ENCODE peak calls at places on chromosomes 2 and 18, in seven cellular contexts. H is astrocyte, R is Ammon's horn, K is HS-5, J is RPMI8226, L is HTR-8/SVneo, E is hypothalamus. X is an unnamed sample.

GRCh38 chr2:219252084-219252483 is 959 bp upstream of the TUBA4B start:
- DNase-seq in R (no peak), K (no peak), E (no peak), H (no peak), J (peak; percentile 8), L (no peak), X (peak; percentile 27)

GRCh38 chr2:180707867-180708205 is 272.6 kb upstream of the UBE2E3 start:
- DNase-seq in K (peak; percentile 88), E (no peak), J (no peak), H (peak; percentile 79), R (peak; percentile 9), L (peak; percentile 28), X (no peak)

GRCh38 chr2:188291617-188292445 is at the start of gene GULP1:
- DNase-seq in L (peak; percentile 54), J (peak; percentile 48), E (peak; percentile 52), R (peak; percentile 62), K (peak; percentile 52), H (peak; percentile 65), X (no peak)

GRCh38 chr2:223943561-223944008 is 1.6 kb downstream of the WDFY1 start:
- DNase-seq in R (peak; percentile 65), E (no peak), L (no peak), K (peak; percentile 88), H (peak; percentile 61), J (no peak), X (no peak)

GRCh38 chr2:55598056-55598795 is 19.2 kb downstream of the PPP4R3B start:
- DNase-seq in R (no peak), H (no peak), K (no peak), L (no peak), E (no peak), J (no peak), X (no peak)

GRCh38 chr2:96853321-96853720 is 4.5 kb downstream of the ANKRD39 start:
- DNase-seq in L (no peak), E (no peak), J (no peak), K (no peak), R (no peak), H (no peak), X (no peak)

GRCh38 chr2:78984386-78984785 is 41.1 kb upstream of the REG3G start:
- DNase-seq in J (no peak), R (no peak), K (peak; percentile 29), H (no peak), L (no peak), E (no peak), X (no peak)

GRCh38 chr18:33062834-33063364 is 290.1 kb upstream of the KLHL14 start:
- DNase-seq in L (no peak), H (no peak), R (no peak), K (no peak), E (no peak), J (no peak), X (no peak)

GRCh38 chr2:69278366-69278765 is 108.7 kb downstream of the GFPT1 start:
- DNase-seq in K (no peak), R (no peak), E (no peak), J (no peak), H (no peak), L (no peak), X (no peak)

GRCh38 chr2:214367171-214367570 is 43.7 kb upstream of the VWC2L start:
- DNase-seq in H (no peak), E (no peak), J (no peak), K (no peak), L (no peak), R (no peak), X (no peak)

GRCh38 chr18:29157057-29157780 is 980.3 kb upstream of the CDH2 start:
- DNase-seq in R (no peak), K (no peak), L (no peak), H (peak; percentile 65), E (no peak), J (no peak), X (no peak)

GRCh38 chr18:28189400-28190239 is 12.7 kb upstream of the CDH2 start:
- DNase-seq in J (peak; percentile 43), E (no peak), L (peak; percentile 21), K (no peak), R (peak; percentile 38), H (peak; percentile 55), X (peak; percentile 43)

GRCh38 chr2:10517351-10518043 is 69.4 kb upstream of the ODC1 start:
- DNase-seq in R (no peak), J (no peak), E (no peak), L (no peak), H (no peak), K (no peak), X (no peak)

GRCh38 chr2:150013011-150013410 is 425.4 kb upstream of the MMADHC start:
- DNase-seq in L (no peak), H (no peak), J (peak; percentile 77), E (no peak), K (no peak), R (no peak), X (no peak)

GRCh38 chr2:209519911-209520310 is 96.1 kb downstream of the MAP2 start:
- DNase-seq in H (no peak), J (no peak), R (no peak), E (no peak), K (no peak), L (no peak), X (no peak)

GRCh38 chr2:159921752-159922404 is 123.9 kb upstream of the CD302 start:
- DNase-seq in J (peak; percentile 76), H (peak; percentile 39), L (peak; percentile 40), K (no peak), R (peak; percentile 67), E (peak; percentile 65), X (peak; percentile 20)

GRCh38 chr2:240021488-240022104 is 3.5 kb downstream of the NDUFA10 start:
- DNase-seq in E (no peak), K (peak; percentile 10), H (peak; percentile 25), L (peak; percentile 74), R (peak; percentile 59), J (peak; percentile 62), X (peak; percentile 66)

GRCh38 chr2:134240061-134240460 is 13.8 kb upstream of the MGAT5 start:
- DNase-seq in H (no peak), J (no peak), E (no peak), K (no peak), R (no peak), L (no peak), X (no peak)

GRCh38 chr18:2960983-2961696 is 51.8 kb downstream of the LPIN2 start:
- DNase-seq in L (no peak), H (no peak), E (no peak), J (no peak), K (no peak), R (no peak), X (peak; percentile 34)

GRCh38 chr2:202072737-202073396 is at the start of gene KIAA2012:
- DNase-seq in R (peak; percentile 50), H (no peak), K (no peak), E (no peak), J (no peak), L (no peak), X (no peak)

GRCh38 chr2:121969155-121969554 is 213.7 kb downstream of the TSN start:
- DNase-seq in H (no peak), K (no peak), E (no peak), J (no peak), R (peak; percentile 40), L (no peak), X (no peak)

GRCh38 chr2:46150445-46150970 is 146.7 kb upstream of the EPAS1 start:
- DNase-seq in H (no peak), R (no peak), E (no peak), J (no peak), K (no peak), L (no peak), X (no peak)

GRCh38 chr2:47541848-47542450 is 139.0 kb downstream of the MSH2 start:
- DNase-seq in R (no peak), H (no peak), K (no peak), J (no peak), E (no peak), L (no peak), X (no peak)

GRCh38 chr2:63764630-63765029 is 77.1 kb upstream of the UGP2 start:
- DNase-seq in K (no peak), L (no peak), H (no peak), J (no peak), R (no peak), E (no peak), X (no peak)

GRCh38 chr2:47501374-47502200 is 98.6 kb downstream of the MSH2 start:
- DNase-seq in K (peak; percentile 41), L (no peak), J (peak; percentile 28), R (no peak), H (peak; percentile 31), E (no peak), X (no peak)

GRCh38 chr18:63559567-63560491 is 17.7 kb downstream of the SERPINB12 start:
- DNase-seq in L (no peak), H (no peak), K (no peak), R (no peak), J (no peak), E (no peak), X (no peak)